ENCODE peak calls at places on chromosomes 3 and 15, in seven cellular contexts. I is lower lobe of right lung, F is PC-3, A is heart right ventricle, P is cardiac muscle cell, L is tibial artery, S is uterus. W is an unnamed sample. For H3K36me3, the result is how much of the 10 kb centered on the place peaks cover.

GRCh38 chr3:133905376-133905775 is 9.7 kb upstream of the RAB6B start:
- DNase-seq in I (no peak), F (no peak), A (no peak), P (no peak), L (no peak), S (no peak), W (no peak)

GRCh38 chr15:29917600-29918597 is 95.6 kb upstream of the TJP1 start:
- DNase-seq in I (no peak), F (peak), A (no peak), P (no peak), L (no peak), S (no peak), W (no peak)

GRCh38 chr3:160810360-160810759 is 54.3 kb downstream of the PPM1L start:
- DNase-seq in I (no peak), F (no peak), A (no peak), P (no peak), L (peak), S (no peak), W (no peak)

GRCh38 chr3:129114455-129114854 is 7.1 kb downstream of the RAB43 start:
- DNase-seq in I (no peak), F (no peak), A (no peak), P (no peak), L (no peak), S (no peak), W (no peak)

GRCh38 chr15:38652998-38653397 is 88.4 kb upstream of the RASGRP1 start:
- DNase-seq in I (no peak), F (no peak), A (no peak), P (no peak), L (no peak), S (no peak), W (no peak)

GRCh38 chr15:85837011-85837433 is 42.3 kb upstream of the KLHL25 start:
- DNase-seq in I (no peak), F (peak), A (no peak), P (no peak), L (no peak), S (no peak), W (no peak)

GRCh38 chr3:47394140-47394855 is 13.5 kb downstream of the PTPN23 start:
- DNase-seq in I (no peak), F (peak), A (no peak), P (peak), L (no peak), S (no peak), W (no peak)

GRCh38 chr3:143329567-143330164 is 210.1 kb downstream of the CHST2 start:
- DNase-seq in I (no peak), F (no peak), A (no peak), P (no peak), L (no peak), S (no peak), W (no peak)

GRCh38 chr3:67674055-67674454 is 19.6 kb upstream of the SUCLG2 start:
- DNase-seq in I (no peak), F (no peak), A (no peak), P (no peak), L (no peak), S (no peak), W (no peak)

GRCh38 chr3:142907996-142908395 is 19.1 kb upstream of the PCOLCE2 start:
- DNase-seq in I (no peak), F (no peak), A (no peak), P (no peak), L (no peak), S (no peak), W (no peak)

GRCh38 chr3:139185482-139185881 is 140.8 kb upstream of the PRR23C start:
- DNase-seq in I (no peak), F (no peak), A (no peak), P (no peak), L (no peak), S (no peak), W (no peak)

GRCh38 chr3:27681249-27681748 is 40.8 kb downstream of the EOMES start:
- DNase-seq in I (no peak), F (peak), A (no peak), P (peak), L (no peak), S (no peak), W (no peak)

GRCh38 chr15:83698294-83698693 is 44.4 kb downstream of the ADAMTSL3 start:
- DNase-seq in I (no peak), F (peak), A (peak), P (no peak), L (peak), S (peak), W (peak)

GRCh38 chr3:77414881-77415280 is 375.0 kb downstream of the ROBO2 start:
- DNase-seq in I (no peak), F (no peak), A (no peak), P (no peak), L (no peak), S (no peak), W (no peak)

GRCh38 chr3:129061888-129062834 is 1.6 kb downstream of the GP9 start:
- DNase-seq in I (peak), F (no peak), A (no peak), P (no peak), L (no peak), S (no peak), W (no peak)

GRCh38 chr15:88012233-88012632 is 244.3 kb downstream of the NTRK3 start:
- DNase-seq in I (no peak), F (no peak), A (peak), P (peak), L (peak), S (peak), W (no peak)

GRCh38 chr15:90972133-90972532 is 17.4 kb downstream of the RCCD1 start:
- DNase-seq in I (no peak), F (no peak), A (no peak), P (no peak), L (no peak), S (no peak), W (no peak)

GRCh38 chr3:101849714-101850326 is 506 bp downstream of the NFKBIZ start:
- DNase-seq in I (peak), F (peak), A (peak), P (peak), L (peak), S (peak), W (peak)

GRCh38 chr3:27216955-27217552 is 152.1 kb downstream of the NEK10 start:
- DNase-seq in I (no peak), F (peak), A (no peak), P (no peak), L (no peak), S (no peak), W (no peak)

GRCh38 chr3:194136519-194137313 is 768 bp downstream of the HES1 start:
- DNase-seq in I (peak), F (peak), A (peak), P (peak), L (peak), S (no peak), W (peak)

GRCh38 chr15:84826369-84826823 is 9.2 kb downstream of the ALPK3 start:
- DNase-seq in I (no peak), F (peak), A (no peak), P (peak), L (peak), S (no peak), W (no peak)

GRCh38 chr3:192879346-192880031 is 38.2 kb downstream of the MB21D2 start:
- DNase-seq in I (no peak), F (peak), A (no peak), P (peak), L (no peak), S (no peak), W (no peak)

GRCh38 chr3:189821251-189821650 is 190.1 kb downstream of the TP63 start:
- DNase-seq in I (no peak), F (no peak), A (no peak), P (no peak), L (no peak), S (no peak), W (no peak)

GRCh38 chr3:138448631-138449030 is 14.2 kb downstream of the ESYT3 start:
- DNase-seq in I (no peak), F (no peak), A (no peak), P (no peak), L (no peak), S (no peak), W (no peak)

GRCh38 chr3:196238612-196239190 is 22.4 kb downstream of the SLC51A start:
- DNase-seq in I (no peak), F (no peak), A (no peak), P (no peak), L (no peak), S (no peak), W (no peak)
- H3K36me3 ChIP-seq in I (half or more), F (under half), A (under half), P (under half), L (under half), S (under half), W (under half)

GRCh38 chr3:126654571-126655393 is at the start of gene TXNRD3:
- DNase-seq in I (peak), F (peak), A (peak), P (peak), L (peak), S (peak), W (peak)
- H3K27ac ChIP-seq in I (peak), F (no peak), A (peak), P (peak), L (peak), S (peak), W (peak)

DNA sequence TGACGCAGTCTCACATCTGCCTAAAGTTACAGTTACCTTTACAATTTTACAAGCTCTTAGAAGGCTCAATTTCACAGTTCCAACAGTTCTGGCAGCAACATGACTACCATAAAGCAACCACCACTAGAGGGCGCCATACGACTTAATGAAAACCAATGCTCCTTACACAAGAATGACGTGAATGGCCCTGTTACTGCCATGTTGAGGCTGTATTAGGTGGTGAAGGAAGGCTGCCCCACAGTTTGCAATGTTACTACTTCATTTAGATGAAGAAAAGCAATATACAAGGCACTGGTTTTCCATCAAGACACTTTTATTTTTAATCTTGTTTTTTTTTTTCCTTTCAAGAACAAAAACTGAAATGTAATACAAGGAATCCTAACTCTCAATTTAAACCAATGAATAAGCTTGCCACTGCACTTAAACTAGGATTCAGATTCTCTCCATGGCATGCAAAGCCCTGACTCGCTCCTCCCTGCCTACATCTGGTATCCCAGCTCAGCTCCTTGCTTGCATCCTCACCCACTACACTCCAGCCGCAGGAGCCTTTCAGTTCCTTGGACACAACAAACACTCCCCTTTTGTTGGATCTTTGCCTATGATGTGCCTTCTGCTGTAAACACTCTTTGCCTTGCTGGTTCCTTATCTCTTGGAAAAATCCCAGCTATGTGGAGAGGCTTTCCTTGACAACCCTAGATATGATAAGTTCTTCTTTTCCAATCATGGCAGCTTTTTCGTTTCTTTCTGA is 270.7 kb downstream of the GBE1 start:
- DNase-seq in I (peak), F (peak), A (peak), P (peak), L (peak), S (peak), W (peak)
- TF ChIP-seq CTCF in I (peak), F (peak), A (peak), P (peak), L (peak), S (peak), W (peak)

DNA sequence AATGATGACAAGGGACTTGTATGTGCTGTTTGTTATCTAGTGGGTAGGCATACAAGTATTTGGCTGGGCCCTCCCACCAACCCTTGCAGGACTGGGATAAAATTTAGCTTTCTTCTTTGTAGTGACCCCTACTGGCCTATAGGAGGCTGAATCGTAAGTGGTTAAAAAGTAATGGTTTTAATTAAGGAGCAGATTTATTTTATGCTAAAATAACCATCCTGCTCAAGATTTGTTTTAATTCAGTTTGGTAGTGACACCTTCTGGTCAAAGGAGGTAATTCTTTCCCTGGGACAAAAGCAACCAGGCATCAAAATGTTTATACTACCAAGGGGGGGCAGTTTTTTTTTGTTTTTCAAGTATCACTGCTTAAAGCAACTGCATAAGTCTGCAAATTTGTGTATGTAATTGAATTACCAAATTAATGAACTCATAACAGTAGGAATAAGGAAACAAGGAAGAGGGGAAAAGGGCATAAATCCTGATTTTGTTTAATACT is 70.7 kb downstream of the TOP2B start:
- DNase-seq in I (no peak), F (peak), A (no peak), P (peak), L (no peak), S (no peak), W (no peak)
- H3K36me3 ChIP-seq in I (under half), F (under half), A (under half), P (under half), L (under half), S (under half), W (under half)

GRCh38 chr3:71072288-71072687 is 511.2 kb downstream of the FOXP1 start:
- DNase-seq in I (no peak), F (no peak), A (no peak), P (no peak), L (no peak), S (no peak), W (no peak)
- H3K27ac ChIP-seq in I (no peak), F (no peak), A (no peak), P (peak), L (peak), S (peak), W (no peak)

GRCh38 chr15:50131617-50132016 is 12.6 kb upstream of the ATP8B4 start:
- DNase-seq in I (no peak), F (no peak), A (no peak), P (no peak), L (no peak), S (no peak), W (no peak)

GRCh38 chr15:50127255-50127777 is 8.3 kb upstream of the ATP8B4 start:
- DNase-seq in I (no peak), F (no peak), A (no peak), P (no peak), L (no peak), S (no peak), W (no peak)

GRCh38 chr15:50124557-50125080 is 5.6 kb upstream of the ATP8B4 start:
- DNase-seq in I (no peak), F (no peak), A (no peak), P (no peak), L (no peak), S (no peak), W (no peak)

GRCh38 chr15:50126072-50126471 is 7.0 kb upstream of the ATP8B4 start:
- DNase-seq in I (no peak), F (peak), A (no peak), P (no peak), L (no peak), S (no peak), W (no peak)

GRCh38 chr15:50128266-50128665 is 9.2 kb upstream of the ATP8B4 start:
- DNase-seq in I (peak), F (no peak), A (peak), P (no peak), L (peak), S (no peak), W (no peak)
- TF ChIP-seq CTCF in I (peak), F (no peak), A (no peak), P (no peak), L (no peak), S (no peak), W (peak)

W was measured in left lung.